ENCODE peak calls at places on chromosomes 7 and 10, in six cellular contexts. C is RWPE1; I is SW480; B is lung; Z is activated CD8-positive, alpha-beta memory T cell treated with anti-CD3 and anti-CD28 coated beads, Interleukin-2, amount 50 U/mL, for 48 hours; P is hypothalamus. K is an unnamed sample.

GRCh38 chr7:7696458-7697119 is 21.8 kb downstream of the RPA3 start:
- DNase-seq in B (no peak), I (no peak), C (peak; percentile 24), Z (no peak), P (no peak), K (peak; percentile 43)

GRCh38 chr10:60677541-60678129 is 100.6 kb upstream of the CDK1 start:
- DNase-seq in B (no peak), Z (no peak), I (no peak), P (no peak), C (no peak), K (no peak)

GRCh38 chr7:105826143-105826542 is 50.3 kb downstream of the ATXN7L1 start:
- DNase-seq in P (no peak), Z (no peak), I (no peak), B (no peak), C (no peak), K (no peak)

GRCh38 chr7:143299840-143300239 is 11.7 kb downstream of the CASP2 start:
- DNase-seq in I (peak; percentile 34), B (no peak), C (no peak), P (no peak), Z (peak; percentile 73), K (peak; percentile 77)

GRCh38 chr7:151658778-151659177 is 139.1 kb upstream of the RHEB start:
- DNase-seq in C (no peak), B (no peak), P (no peak), Z (no peak), I (no peak), K (no peak)

GRCh38 chr7:90483236-90483635 is 13.8 kb downstream of the PTTG1IP2 start:
- DNase-seq in I (no peak), C (no peak), Z (no peak), B (no peak), P (no peak), K (peak; percentile 21)

GRCh38 chr7:140697447-140698143 is 1.1 kb downstream of the NDUFB2 start:
- DNase-seq in P (no peak), C (peak; percentile 30), Z (no peak), B (no peak), I (no peak), K (no peak)

GRCh38 chr10:21501731-21502370 is 23.6 kb downstream of the SKIDA1 start:
- DNase-seq in Z (no peak), I (no peak), C (no peak), B (no peak), P (no peak), K (no peak)

GRCh38 chr7:36937754-36938551 is 213.7 kb upstream of the AOAH start:
- DNase-seq in I (no peak), Z (no peak), P (no peak), C (no peak), B (no peak), K (peak; percentile 49)

GRCh38 chr10:102159051-102159597 is 6.9 kb downstream of the NOLC1 start:
- DNase-seq in C (no peak), I (no peak), Z (no peak), P (no peak), B (no peak), K (no peak)

GRCh38 chr10:78852856-78853255 is 215.9 kb upstream of the ZMIZ1 start:
- DNase-seq in C (no peak), P (no peak), I (no peak), B (peak; percentile 40), Z (no peak), K (peak; percentile 37)

GRCh38 chr10:72274730-72275350 is 1.1 kb downstream of the DDIT4 start:
- DNase-seq in Z (peak; percentile 85), I (peak; percentile 62), B (peak; percentile 66), C (no peak), P (peak; percentile 51), K (peak; percentile 80)

GRCh38 chr7:28096713-28097112 is 83.9 kb downstream of the JAZF1 start:
- DNase-seq in Z (no peak), B (peak; percentile 54), I (peak; percentile 66), P (no peak), C (peak; percentile 79), K (peak; percentile 78)

GRCh38 chr10:61760943-61761824 is 98.5 kb downstream of the CABCOCO1 start:
- DNase-seq in Z (no peak), I (peak; percentile 39), B (no peak), P (no peak), C (peak; percentile 42), K (no peak)

GRCh38 chr7:84729284-84729683 is 457.6 kb downstream of the SEMA3D start:
- DNase-seq in P (no peak), Z (no peak), I (no peak), B (no peak), C (no peak), K (no peak)

GRCh38 chr10:73850205-73850604 is 24.1 kb downstream of the CAMK2G start:
- DNase-seq in I (no peak), C (no peak), B (no peak), P (no peak), Z (no peak), K (no peak)

GRCh38 chr10:116665541-116666125 is 44.9 kb downstream of the PNLIPRP2 start:
- DNase-seq in I (no peak), Z (no peak), P (no peak), B (no peak), C (no peak), K (no peak)

GRCh38 chr7:5590596-5591546 is 167.2 kb upstream of the TNRC18 start:
- DNase-seq in Z (no peak), C (no peak), P (no peak), I (no peak), B (no peak), K (peak; percentile 48)

GRCh38 chr7:155764432-155764798 is 47.8 kb downstream of the SHH start:
- DNase-seq in I (no peak), P (no peak), C (no peak), Z (peak; percentile 73), B (no peak), K (no peak)

GRCh38 chr7:18287482-18287881 is 208.1 kb upstream of the HDAC9 start:
- DNase-seq in B (no peak), Z (no peak), I (no peak), C (no peak), P (no peak), K (no peak)

GRCh38 chr7:150428671-150429451 is 21.6 kb upstream of the GIMAP8 start:
- DNase-seq in C (peak; percentile 14), I (peak; percentile 47), P (no peak), Z (peak; percentile 57), B (no peak), K (peak; percentile 54)

GRCh38 chr7:112869111-112869774 is 79.0 kb upstream of the TMEM168 start:
- DNase-seq in P (no peak), C (peak; percentile 40), B (peak; percentile 38), I (peak; percentile 12), Z (peak; percentile 67), K (peak; percentile 82)

GRCh38 chr7:32428546-32428945 is 61.6 kb downstream of the LSM5 start:
- DNase-seq in B (no peak), P (no peak), C (no peak), Z (no peak), I (no peak), K (no peak)